ENCODE peak calls at places on chromosomes 13 and 19, in five cellular contexts. One of them, this sample, is unnamed.

GRCh38 chr19:54462713-54463530 is 656 bp downstream of the LENG9 start:
- DNase-seq in IMR-90: peak
- DNase-seq in esophagus squamous epithelium: no peak
- DNase-seq in uterus: peak
- DNase-seq in testis: peak
- DNase-seq in this sample: peak

GRCh38 chr13:102707465-102707864 is 12.6 kb upstream of the METTL21C start:
- DNase-seq in IMR-90: peak
- DNase-seq in esophagus squamous epithelium: no peak
- DNase-seq in uterus: no peak
- DNase-seq in testis: no peak
- DNase-seq in this sample: no peak

GRCh38 chr13:51315658-51316057 is 23.8 kb upstream of the SERPINE3 start:
- DNase-seq in IMR-90: no peak
- DNase-seq in esophagus squamous epithelium: no peak
- DNase-seq in uterus: no peak
- DNase-seq in testis: no peak
- DNase-seq in this sample: no peak

GRCh38 chr19:35899547-35900214 is 659 bp downstream of the NFKBID start:
- DNase-seq in IMR-90: peak
- DNase-seq in esophagus squamous epithelium: peak
- DNase-seq in uterus: peak
- DNase-seq in testis: peak
- DNase-seq in this sample: peak

GRCh38 chr13:24644051-24644450 is 36.2 kb upstream of the ATP12A start:
- DNase-seq in IMR-90: peak
- DNase-seq in esophagus squamous epithelium: no peak
- DNase-seq in uterus: no peak
- DNase-seq in testis: no peak
- DNase-seq in this sample: no peak

GRCh38 chr13:33126909-33127607 is 110.8 kb downstream of the KL start:
- DNase-seq in IMR-90: peak
- DNase-seq in esophagus squamous epithelium: no peak
- DNase-seq in uterus: no peak
- DNase-seq in testis: no peak
- DNase-seq in this sample: peak

GRCh38 chr13:108383676-108384075 is 114.2 kb downstream of the TNFSF13B start:
- DNase-seq in IMR-90: no peak
- DNase-seq in esophagus squamous epithelium: no peak
- DNase-seq in uterus: no peak
- DNase-seq in testis: no peak
- DNase-seq in this sample: no peak

GRCh38 chr19:29671393-29672076 is 6.3 kb downstream of the PLEKHF1 start:
- DNase-seq in IMR-90: no peak
- DNase-seq in esophagus squamous epithelium: peak
- DNase-seq in uterus: peak
- DNase-seq in testis: peak
- DNase-seq in this sample: peak

GRCh38 chr19:32691291-32691951 is at the start of gene NUDT19:
- DNase-seq in IMR-90: peak
- DNase-seq in esophagus squamous epithelium: no peak
- DNase-seq in uterus: peak
- DNase-seq in testis: peak
- DNase-seq in this sample: peak

GRCh38 chr19:30056580-30056979 is 114.5 kb downstream of the URI1 start:
- DNase-seq in IMR-90: no peak
- DNase-seq in esophagus squamous epithelium: no peak
- DNase-seq in uterus: no peak
- DNase-seq in testis: no peak
- DNase-seq in this sample: no peak

GRCh38 chr19:14337510-14337909 is 43.7 kb upstream of the ADGRE5 start:
- DNase-seq in IMR-90: no peak
- DNase-seq in esophagus squamous epithelium: no peak
- DNase-seq in uterus: no peak
- DNase-seq in testis: peak
- DNase-seq in this sample: no peak

GRCh38 chr13:98909016-98909415 is 68.8 kb downstream of the DOCK9 start:
- DNase-seq in IMR-90: peak
- DNase-seq in esophagus squamous epithelium: no peak
- DNase-seq in uterus: no peak
- DNase-seq in testis: no peak
- DNase-seq in this sample: no peak

GRCh38 chr13:101267656-101268055 is 148.7 kb downstream of the NALCN start:
- DNase-seq in IMR-90: no peak
- DNase-seq in esophagus squamous epithelium: no peak
- DNase-seq in uterus: no peak
- DNase-seq in testis: no peak
- DNase-seq in this sample: no peak

GRCh38 chr19:40412866-40413265 is 312 bp downstream of the PRX start:
- DNase-seq in IMR-90: no peak
- DNase-seq in esophagus squamous epithelium: no peak
- DNase-seq in uterus: no peak
- DNase-seq in testis: no peak
- DNase-seq in this sample: no peak

GRCh38 chr13:21060063-21060826 is 1.1 kb downstream of the LATS2 start:
- DNase-seq in IMR-90: peak
- DNase-seq in esophagus squamous epithelium: no peak
- DNase-seq in uterus: peak
- DNase-seq in testis: peak
- DNase-seq in this sample: peak

DNA sequence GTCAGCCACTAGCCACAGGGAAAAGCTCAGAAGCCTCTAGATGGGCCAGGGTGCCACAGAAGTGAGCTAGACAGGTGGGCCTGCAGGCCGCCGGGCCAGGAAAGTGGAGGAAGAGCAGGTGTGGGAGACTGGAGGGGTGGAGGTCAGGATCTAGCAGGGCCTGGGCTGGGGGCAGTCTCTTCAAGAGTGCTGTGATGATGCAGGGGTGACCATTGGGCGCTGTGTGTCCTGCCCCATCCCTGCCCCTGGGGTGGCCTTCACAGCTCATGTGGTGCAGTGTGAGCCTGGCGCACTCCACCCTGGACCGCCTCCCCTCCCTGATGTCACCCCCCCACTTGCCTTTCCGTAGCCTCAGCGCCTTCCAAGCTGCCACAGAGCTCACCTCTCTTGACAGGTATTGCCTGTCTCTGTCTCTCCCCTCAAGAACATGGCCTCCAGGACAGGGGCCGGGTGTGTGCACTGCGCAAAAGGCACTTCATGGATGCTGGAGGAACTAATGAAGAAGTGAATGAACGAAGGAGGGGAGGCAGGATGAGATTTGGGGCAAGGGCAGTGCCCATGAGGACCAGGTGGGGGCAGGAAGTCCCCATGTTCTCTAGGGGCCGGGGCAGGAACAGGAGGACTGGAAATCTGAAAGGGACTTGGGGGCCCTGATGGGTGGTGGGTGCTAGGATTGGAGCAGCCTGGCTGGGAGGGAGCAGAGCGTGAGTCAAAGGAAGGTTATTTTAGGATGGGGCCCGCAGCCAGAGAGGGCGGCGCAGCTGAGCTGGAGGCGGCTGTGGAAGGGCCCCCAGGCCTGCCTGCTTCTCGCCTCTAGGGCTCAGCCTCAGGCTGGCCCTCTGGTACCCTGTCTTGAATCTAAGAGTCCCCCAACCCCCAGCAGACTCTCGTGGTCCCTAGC is 6.6 kb downstream of the SSBP4 start:
- DNase-seq in IMR-90: peak
- DNase-seq in esophagus squamous epithelium: no peak
- DNase-seq in uterus: peak
- DNase-seq in testis: peak
- DNase-seq in this sample: peak
- TF ChIP-seq POLR2A in IMR-90: no peak
- TF ChIP-seq POLR2A in esophagus squamous epithelium: no peak
- TF ChIP-seq POLR2A in uterus: no peak
- TF ChIP-seq POLR2A in testis: no peak
- TF ChIP-seq POLR2A in this sample: no peak

DNA sequence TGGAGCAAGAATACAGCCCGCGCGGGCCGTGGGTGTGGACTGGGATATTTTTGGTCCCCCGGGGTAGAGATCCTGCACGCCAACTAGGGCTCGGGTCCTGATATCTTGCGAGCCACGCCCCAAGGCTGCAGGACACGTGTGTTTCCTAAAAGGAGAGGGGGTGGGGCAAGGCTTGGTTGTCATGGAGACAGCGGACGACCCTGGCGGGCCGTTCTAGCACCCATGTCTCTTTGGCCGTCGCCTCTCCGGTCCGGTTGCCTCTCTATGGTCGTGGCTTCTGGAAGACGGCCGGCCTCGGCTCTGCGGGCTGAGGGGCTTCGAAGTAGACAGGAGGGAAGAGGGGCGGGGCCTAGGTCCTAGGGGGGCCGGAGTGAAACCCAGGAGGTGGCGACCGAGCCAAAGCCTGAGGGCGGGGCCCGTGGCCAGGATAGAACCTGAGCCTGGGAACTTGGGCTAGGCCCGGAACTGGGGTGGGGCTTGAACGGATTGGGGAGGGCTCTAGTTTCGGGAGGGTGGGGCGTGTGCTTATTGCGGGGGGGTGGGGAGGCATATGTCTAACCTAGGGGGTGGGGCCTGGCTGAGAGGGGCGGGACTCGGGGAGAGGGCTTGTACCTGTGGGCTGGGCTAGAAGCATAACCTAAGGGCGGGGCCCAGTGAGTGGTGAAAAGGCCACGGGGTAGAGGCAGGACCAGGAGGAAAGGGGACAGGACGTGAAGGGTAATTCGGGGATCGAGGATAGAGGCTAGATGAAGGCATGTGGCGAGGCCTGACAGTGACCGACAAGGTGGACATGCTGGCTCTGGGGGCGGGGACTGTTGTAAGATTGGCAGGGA is 737 bp upstream of the SLC27A1 start:
- DNase-seq in IMR-90: peak
- DNase-seq in esophagus squamous epithelium: peak
- DNase-seq in uterus: peak
- DNase-seq in testis: peak
- DNase-seq in this sample: peak
- TF ChIP-seq POLR2A in IMR-90: no peak
- TF ChIP-seq POLR2A in esophagus squamous epithelium: no peak
- TF ChIP-seq POLR2A in uterus: peak
- TF ChIP-seq POLR2A in testis: no peak
- TF ChIP-seq POLR2A in this sample: no peak

GRCh38 chr19:19368087-19368486 is 37.4 kb upstream of the GATAD2A start:
- DNase-seq in IMR-90: no peak
- DNase-seq in esophagus squamous epithelium: no peak
- DNase-seq in uterus: no peak
- DNase-seq in testis: no peak
- DNase-seq in this sample: no peak

GRCh38 chr19:19371056-19371455 is 34.4 kb upstream of the GATAD2A start:
- DNase-seq in IMR-90: no peak
- DNase-seq in esophagus squamous epithelium: no peak
- DNase-seq in uterus: no peak
- DNase-seq in testis: no peak
- DNase-seq in this sample: no peak

GRCh38 chr19:19366691-19367396 is 38.6 kb upstream of the GATAD2A start:
- DNase-seq in IMR-90: peak
- DNase-seq in esophagus squamous epithelium: no peak
- DNase-seq in uterus: peak
- DNase-seq in testis: peak
- DNase-seq in this sample: no peak

DNA sequence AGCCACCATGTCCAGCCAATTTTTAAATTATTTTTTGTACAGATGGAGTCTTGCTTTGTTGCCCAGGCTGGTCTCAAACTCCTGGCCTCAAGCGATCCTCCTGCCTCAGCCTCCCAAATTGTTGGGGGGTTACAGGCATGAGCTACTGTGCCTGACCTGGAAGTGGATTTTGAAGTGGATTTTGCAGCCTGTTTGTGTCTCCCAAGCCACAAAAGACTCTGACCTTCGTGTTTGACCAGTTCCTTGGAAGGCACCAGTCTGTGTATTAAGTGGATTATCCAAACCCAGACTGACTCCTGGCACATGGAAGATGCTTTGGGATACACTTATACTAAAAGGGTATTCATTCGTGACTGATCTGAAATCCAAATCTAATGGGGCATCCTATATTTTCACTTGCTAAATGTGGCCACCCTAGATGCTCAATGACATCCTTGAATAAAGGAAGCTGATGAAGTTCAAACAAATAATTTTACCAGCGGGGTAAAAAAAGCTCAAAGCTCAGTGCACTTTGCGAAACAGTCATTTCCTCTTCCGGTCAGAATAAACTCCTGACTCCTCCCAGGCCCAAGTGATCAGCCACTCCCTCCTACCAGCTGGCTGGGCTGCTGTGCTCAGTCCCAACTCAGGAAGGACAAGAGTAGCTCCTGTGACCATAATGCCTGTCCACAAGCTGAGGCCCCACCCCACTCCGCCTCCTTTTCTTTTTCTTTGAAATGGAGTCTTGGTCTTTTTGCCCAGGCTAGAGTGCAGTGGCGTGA is 32.6 kb upstream of the GATAD2A start:
- DNase-seq in IMR-90: peak
- DNase-seq in esophagus squamous epithelium: no peak
- DNase-seq in uterus: peak
- DNase-seq in testis: peak
- DNase-seq in this sample: peak
- TF ChIP-seq POLR2A in IMR-90: no peak
- TF ChIP-seq POLR2A in esophagus squamous epithelium: no peak
- TF ChIP-seq POLR2A in uterus: no peak
- TF ChIP-seq POLR2A in testis: no peak
- TF ChIP-seq POLR2A in this sample: peak

GRCh38 chr19:3572855-3573161 is at the start of gene HMG20B:
- DNase-seq in IMR-90: no peak
- DNase-seq in esophagus squamous epithelium: no peak
- DNase-seq in uterus: no peak
- DNase-seq in testis: no peak
- DNase-seq in this sample: no peak

GRCh38 chr19:3575260-3575741 is 2.6 kb downstream of the HMG20B start:
- DNase-seq in IMR-90: peak
- DNase-seq in esophagus squamous epithelium: no peak
- DNase-seq in uterus: no peak
- DNase-seq in testis: peak
- DNase-seq in this sample: no peak

GRCh38 chr19:3573858-3574637 is 1.3 kb downstream of the HMG20B start:
- DNase-seq in IMR-90: peak
- DNase-seq in esophagus squamous epithelium: peak
- DNase-seq in uterus: peak
- DNase-seq in testis: peak
- DNase-seq in this sample: peak

GRCh38 chr19:3572132-3572854 is 451 bp upstream of the HMG20B start:
- DNase-seq in IMR-90: peak
- DNase-seq in esophagus squamous epithelium: peak
- DNase-seq in uterus: peak
- DNase-seq in testis: peak
- DNase-seq in this sample: peak

GRCh38 chr19:3573162-3573857 is 566 bp downstream of the HMG20B start:
- DNase-seq in IMR-90: no peak
- DNase-seq in esophagus squamous epithelium: no peak
- DNase-seq in uterus: peak
- DNase-seq in testis: no peak
- DNase-seq in this sample: peak
- TF ChIP-seq POLR2A in IMR-90: no peak
- TF ChIP-seq POLR2A in esophagus squamous epithelium: no peak
- TF ChIP-seq POLR2A in uterus: no peak
- TF ChIP-seq POLR2A in testis: no peak
- TF ChIP-seq POLR2A in this sample: no peak

DNA sequence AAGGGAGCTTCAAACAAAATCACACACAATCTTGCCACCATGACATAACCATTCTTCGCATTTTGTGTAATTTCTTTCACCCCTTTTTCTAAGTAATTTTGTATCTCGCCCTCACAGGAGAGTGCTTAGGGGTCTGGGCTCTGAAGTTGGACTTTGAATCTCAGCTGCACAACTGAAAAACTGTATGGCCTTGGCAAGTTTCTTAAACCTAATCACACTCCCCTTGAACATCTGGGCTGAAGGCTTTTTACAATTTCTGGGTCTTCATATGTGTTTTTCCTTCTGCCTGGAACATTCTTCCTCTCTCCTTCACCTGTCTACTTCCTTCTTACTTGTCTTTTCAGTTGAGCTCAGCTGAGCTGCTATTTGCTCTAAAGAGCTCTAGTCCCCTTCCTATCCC is 24.3 kb upstream of the CPB2 start:
- DNase-seq in IMR-90: no peak
- DNase-seq in esophagus squamous epithelium: no peak
- DNase-seq in uterus: no peak
- DNase-seq in testis: no peak
- DNase-seq in this sample: no peak
- TF ChIP-seq POLR2A in IMR-90: no peak
- TF ChIP-seq POLR2A in esophagus squamous epithelium: no peak
- TF ChIP-seq POLR2A in uterus: no peak
- TF ChIP-seq POLR2A in testis: no peak
- TF ChIP-seq POLR2A in this sample: no peak